ENCODE peak calls at places on chromosomes 1 and 21, in seven cellular contexts. W is right lobe of liver, V is prostate gland, C is heart left ventricle, E is uterus, B is sigmoid colon, J is IMR-90. S is an unnamed sample.

GRCh38 chr1:115697619-115698018 is 55.8 kb downstream of the VANGL1 start:
- DNase-seq in W (no peak), B (no peak), C (no peak), E (no peak), V (no peak), J (no peak), S (no peak)

GRCh38 chr1:33042836-33043235 is 6.2 kb upstream of the AK2 start:
- DNase-seq in V (no peak), E (no peak), J (no peak), C (no peak), B (no peak), W (no peak), S (no peak)

GRCh38 chr1:79355073-79355472 is 348.5 kb upstream of the ADGRL4 start:
- DNase-seq in V (no peak), C (no peak), J (peak), W (no peak), E (no peak), B (no peak), S (no peak)

GRCh38 chr1:176102243-176102642 is 104.8 kb downstream of the COP1 start:
- DNase-seq in J (peak), B (no peak), W (no peak), E (no peak), V (no peak), C (no peak), S (no peak)

GRCh38 chr1:45373573-45373972 is 33.3 kb upstream of the MUTYH start:
- DNase-seq in C (no peak), J (no peak), W (no peak), E (no peak), V (no peak), B (no peak), S (no peak)

GRCh38 chr1:162720996-162721395 is 69.5 kb upstream of the HSD17B7 start:
- DNase-seq in J (peak), B (no peak), W (no peak), E (no peak), C (no peak), V (no peak), S (no peak)

GRCh38 chr1:235313931-235314678 is 13.9 kb downstream of the ARID4B start:
- DNase-seq in J (peak), W (no peak), B (no peak), E (no peak), C (no peak), V (no peak), S (no peak)

GRCh38 chr1:169698976-169699375 is 12.4 kb downstream of the SELL start:
- DNase-seq in V (no peak), E (no peak), C (no peak), W (no peak), B (no peak), J (no peak), S (no peak)

GRCh38 chr21:44397431-44398031 is 44.1 kb downstream of the TRPM2 start:
- DNase-seq in B (no peak), W (no peak), J (no peak), E (no peak), V (no peak), C (no peak), S (no peak)

GRCh38 chr1:212860713-212861581 is 2.9 kb downstream of the FLVCR1 start:
- DNase-seq in C (no peak), W (no peak), B (no peak), J (peak), V (no peak), E (no peak), S (no peak)

GRCh38 chr1:113255728-113256347 is 134.5 kb upstream of the MAGI3 start:
- DNase-seq in B (no peak), C (no peak), V (peak), E (no peak), J (no peak), W (no peak), S (peak)

GRCh38 chr1:36224537-36225297 is 474 bp downstream of the THRAP3 start:
- DNase-seq in E (peak), W (peak), C (peak), V (no peak), B (peak), J (peak), S (no peak)
- TF ChIP-seq POLR2A in E (no peak), W (no peak), C (peak), V (no peak), B (no peak), J (peak), S (no peak)

DNA sequence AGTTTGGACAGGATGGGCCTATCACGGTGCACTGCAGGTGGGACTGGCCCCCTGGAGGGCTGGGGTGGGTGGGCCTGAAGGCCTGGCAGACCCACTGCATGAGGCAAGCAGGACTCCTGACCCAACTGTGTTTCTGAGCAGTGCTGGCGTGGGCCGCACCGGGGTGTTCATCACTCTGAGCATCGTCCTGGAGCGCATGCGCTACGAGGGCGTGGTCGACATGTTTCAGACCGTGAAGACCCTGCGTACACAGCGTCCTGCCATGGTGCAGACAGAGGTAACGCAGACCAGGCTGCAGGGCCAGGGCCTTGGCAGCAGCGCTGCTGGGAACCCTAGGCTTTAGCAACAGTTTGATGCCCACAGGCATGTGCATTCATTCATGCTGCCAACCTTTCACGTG is 29.0 kb upstream of the KDM4A start:
- DNase-seq in C (no peak), W (no peak), J (no peak), E (no peak), B (no peak), V (no peak), S (no peak)
- TF ChIP-seq POLR2A in C (no peak), W (no peak), J (no peak), E (no peak), B (no peak), V (no peak), S (no peak)

GRCh38 chr1:204400893-204401510 is 10.6 kb downstream of the PPP1R15B start:
- DNase-seq in J (no peak), V (no peak), E (no peak), B (no peak), C (no peak), W (no peak), S (no peak)

GRCh38 chr1:204401747-204402146 is 9.9 kb downstream of the PPP1R15B start:
- DNase-seq in C (no peak), J (no peak), W (no peak), V (no peak), E (no peak), B (no peak), S (no peak)

GRCh38 chr1:204396015-204396583 is 15.5 kb downstream of the PPP1R15B start:
- DNase-seq in C (no peak), V (no peak), E (no peak), W (no peak), B (no peak), J (no peak), S (no peak)

GRCh38 chr1:204402391-204402790 is 9.2 kb downstream of the PPP1R15B start:
- DNase-seq in E (no peak), W (no peak), B (no peak), J (no peak), V (no peak), C (no peak), S (no peak)

DNA sequence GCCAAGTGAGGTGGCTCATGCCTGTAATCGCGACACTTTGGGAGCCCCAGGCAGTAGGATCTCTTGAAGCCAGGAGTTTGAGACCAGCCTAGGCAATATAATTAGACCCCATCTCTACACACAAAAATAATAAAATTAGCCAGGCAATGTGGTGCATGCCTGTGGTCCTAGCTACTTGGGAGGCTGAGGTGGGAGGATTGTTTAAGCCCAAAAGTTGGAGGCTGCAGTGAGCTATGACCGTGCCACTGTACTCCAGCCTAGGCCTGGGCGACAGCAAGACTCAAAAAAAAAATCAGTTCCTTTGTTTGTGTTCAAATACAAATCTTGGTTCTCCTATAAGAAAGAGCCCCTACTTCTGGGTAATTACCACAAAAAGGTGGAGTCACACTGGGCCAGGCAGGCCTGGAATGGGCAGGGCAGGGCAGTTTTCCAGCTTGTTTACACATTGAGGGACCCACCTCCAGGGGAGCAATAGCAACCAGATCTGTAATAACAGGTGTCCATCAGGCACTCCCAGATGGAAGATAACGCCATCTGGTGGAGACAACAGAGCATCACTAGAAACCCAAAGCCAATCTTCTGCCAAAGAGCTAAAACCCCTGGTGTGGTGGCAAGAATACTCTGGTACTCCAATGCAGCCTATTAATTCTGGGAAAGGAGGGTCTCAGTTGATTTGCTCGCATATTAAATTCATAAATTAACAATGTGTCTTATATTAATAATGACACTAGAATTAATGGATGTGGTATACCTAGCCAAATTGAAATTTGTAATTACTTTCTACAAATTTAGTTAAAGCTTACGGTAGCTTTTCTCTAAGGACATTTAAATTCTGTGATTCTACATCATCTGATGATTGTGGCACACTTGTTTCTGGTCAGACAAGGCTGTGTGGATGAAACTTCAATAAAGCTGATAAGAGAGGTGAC is 13.2 kb downstream of the PPP1R15B start:
- DNase-seq in W (peak), J (peak), B (no peak), V (peak), C (no peak), E (no peak), S (peak)
- TF ChIP-seq POLR2A in W (no peak), J (no peak), B (no peak), V (no peak), C (no peak), E (no peak), S (no peak)

GRCh38 chr1:23590058-23590783 is 30.9 kb upstream of the ID3 start:
- DNase-seq in W (no peak), V (no peak), E (no peak), C (no peak), J (peak), B (no peak), S (no peak)
- TF ChIP-seq POLR2A in W (no peak), V (no peak), E (no peak), C (no peak), J (no peak), B (no peak), S (no peak)

GRCh38 chr1:156123356-156124196 is 9.1 kb downstream of the LMNA start:
- DNase-seq in J (peak), C (peak), B (peak), W (peak), E (peak), V (peak), S (peak)
- TF ChIP-seq POLR2A in J (peak), C (peak), B (peak), W (peak), E (peak), V (peak), S (peak)

DNA sequence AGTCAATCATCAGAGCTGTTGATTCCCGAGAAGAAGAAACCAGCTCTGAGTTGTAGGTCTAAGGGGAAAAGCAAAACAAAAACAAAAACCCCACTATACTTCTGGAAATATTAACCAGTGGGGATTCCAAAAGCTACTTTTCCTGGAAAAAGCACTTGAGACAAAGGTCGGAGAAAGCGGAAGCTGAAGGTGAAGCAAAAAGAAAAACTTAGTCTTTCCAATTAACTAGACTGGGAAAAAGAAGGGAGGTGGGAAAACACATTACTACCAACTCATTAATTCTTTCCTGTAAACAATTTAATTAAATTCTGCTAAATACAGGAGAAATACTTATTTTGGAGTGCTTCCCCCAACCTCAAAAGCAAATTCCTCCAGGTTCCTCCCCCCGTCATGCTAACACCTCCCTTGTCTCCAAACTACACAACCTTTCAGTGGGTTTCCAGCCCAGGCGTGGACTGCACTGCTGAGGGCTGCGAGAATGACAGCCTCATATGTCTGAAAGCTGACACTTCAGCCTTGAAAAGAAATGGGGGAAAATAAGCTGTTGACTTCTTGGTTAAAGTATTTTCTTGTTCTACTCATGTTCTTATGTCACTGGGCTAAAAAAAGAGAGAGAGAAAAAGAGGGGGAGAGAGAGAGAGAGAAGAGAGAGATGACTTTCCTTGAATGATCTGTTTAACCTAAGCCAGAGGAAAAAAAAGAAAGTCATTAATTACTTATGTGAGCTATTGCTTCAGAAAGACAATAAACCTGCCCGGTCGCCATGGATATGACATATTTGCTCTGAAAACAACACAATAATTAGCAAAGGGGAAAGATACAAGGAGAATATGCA is 5.1 kb downstream of the CASZ1 start:
- DNase-seq in C (no peak), B (no peak), E (peak), J (no peak), W (no peak), V (peak), S (peak)
- TF ChIP-seq POLR2A in C (no peak), B (no peak), E (no peak), J (no peak), W (no peak), V (no peak), S (no peak)

DNA sequence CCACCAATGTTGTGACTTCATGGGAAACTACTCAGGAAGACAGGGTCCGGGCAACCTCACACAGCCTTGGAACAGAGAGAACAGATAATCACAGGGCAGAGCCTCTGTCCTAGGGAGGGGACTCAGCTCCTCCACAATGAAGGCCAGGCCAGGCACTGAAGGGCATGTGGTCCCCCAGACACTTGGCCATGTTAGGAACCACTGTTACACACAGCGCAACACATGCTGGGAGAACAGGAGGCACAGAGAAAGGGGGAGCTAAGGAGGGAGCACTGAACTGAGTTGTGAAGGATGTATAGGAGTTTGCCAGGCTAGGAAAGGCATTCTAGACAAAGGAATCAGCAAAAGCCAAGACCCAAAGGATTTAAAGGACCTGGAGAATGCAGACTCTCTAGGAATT is 127.6 kb downstream of the DMRTB1 start:
- DNase-seq in B (peak), E (no peak), J (no peak), V (no peak), W (no peak), C (no peak), S (no peak)
- TF ChIP-seq POLR2A in B (no peak), E (no peak), J (no peak), V (no peak), W (no peak), C (no peak), S (no peak)